ENCODE peak calls at places on chromosome 1, in nine cellular contexts. One of them, this sample, is unnamed.

GRCh38 chr1:24984800-24985552 is 54.9 kb upstream of the RUNX3 start:
- DNase-seq in K562: no peak
- DNase-seq in prostate gland: no peak
- DNase-seq in H1: no peak
- DNase-seq in sigmoid colon: no peak
- DNase-seq in breast epithelium: no peak
- DNase-seq in suprapubic skin: no peak
- DNase-seq in Panc1: no peak
- DNase-seq in upper lobe of left lung: no peak
- DNase-seq in this sample: no peak

GRCh38 chr1:48236716-48237470 is 14.4 kb downstream of the SLC5A9 start:
- DNase-seq in upper lobe of left lung: no peak
- DNase-seq in breast epithelium: no peak
- DNase-seq in K562: peak; percentile 45
- DNase-seq in sigmoid colon: no peak
- DNase-seq in prostate gland: no peak
- DNase-seq in H1: peak; percentile 52
- DNase-seq in suprapubic skin: no peak
- DNase-seq in Panc1: peak; percentile 35
- DNase-seq in this sample: no peak

GRCh38 chr1:198772626-198773025 is 133.8 kb downstream of the PTPRC start:
- DNase-seq in sigmoid colon: no peak
- DNase-seq in breast epithelium: no peak
- DNase-seq in suprapubic skin: no peak
- DNase-seq in Panc1: no peak
- DNase-seq in prostate gland: no peak
- DNase-seq in K562: no peak
- DNase-seq in upper lobe of left lung: no peak
- DNase-seq in H1: no peak
- DNase-seq in this sample: no peak

GRCh38 chr1:200739499-200740290 is 1.0 kb downstream of the CAMSAP2 start:
- DNase-seq in suprapubic skin: peak; percentile 73
- DNase-seq in upper lobe of left lung: peak; percentile 95
- DNase-seq in breast epithelium: peak; percentile 51
- DNase-seq in H1: no peak
- DNase-seq in Panc1: no peak
- DNase-seq in K562: peak; percentile 63
- DNase-seq in sigmoid colon: peak; percentile 74
- DNase-seq in prostate gland: peak; percentile 23
- DNase-seq in this sample: peak; percentile 38

GRCh38 chr1:161885759-161886158 is 119.6 kb downstream of the ATF6 start:
- DNase-seq in upper lobe of left lung: no peak
- DNase-seq in breast epithelium: no peak
- DNase-seq in K562: no peak
- DNase-seq in prostate gland: no peak
- DNase-seq in Panc1: no peak
- DNase-seq in sigmoid colon: no peak
- DNase-seq in H1: no peak
- DNase-seq in suprapubic skin: no peak
- DNase-seq in this sample: no peak

GRCh38 chr1:66267211-66267940 is 266.6 kb upstream of the SGIP1 start:
- DNase-seq in prostate gland: no peak
- DNase-seq in Panc1: no peak
- DNase-seq in suprapubic skin: no peak
- DNase-seq in sigmoid colon: no peak
- DNase-seq in breast epithelium: no peak
- DNase-seq in upper lobe of left lung: no peak
- DNase-seq in K562: no peak
- DNase-seq in H1: no peak
- DNase-seq in this sample: no peak

GRCh38 chr1:75202751-75203150 is 68.6 kb downstream of the LHX8 start:
- DNase-seq in upper lobe of left lung: no peak
- DNase-seq in suprapubic skin: no peak
- DNase-seq in sigmoid colon: no peak
- DNase-seq in prostate gland: no peak
- DNase-seq in H1: no peak
- DNase-seq in breast epithelium: no peak
- DNase-seq in K562: no peak
- DNase-seq in Panc1: no peak
- DNase-seq in this sample: no peak

GRCh38 chr1:173270243-173270642 is 63.1 kb upstream of the TNFSF4 start:
- DNase-seq in upper lobe of left lung: no peak
- DNase-seq in Panc1: no peak
- DNase-seq in H1: no peak
- DNase-seq in K562: no peak
- DNase-seq in breast epithelium: no peak
- DNase-seq in sigmoid colon: no peak
- DNase-seq in suprapubic skin: no peak
- DNase-seq in prostate gland: no peak
- DNase-seq in this sample: no peak

GRCh38 chr1:227885135-227885647 is 62.5 kb downstream of the WNT9A start:
- DNase-seq in prostate gland: no peak
- DNase-seq in upper lobe of left lung: peak; percentile 45
- DNase-seq in sigmoid colon: peak; percentile 70
- DNase-seq in K562: no peak
- DNase-seq in Panc1: no peak
- DNase-seq in breast epithelium: no peak
- DNase-seq in suprapubic skin: peak; percentile 63
- DNase-seq in H1: peak; percentile 46
- DNase-seq in this sample: peak; percentile 24

GRCh38 chr1:184903111-184903692 is 71.1 kb downstream of the NIBAN1 start:
- DNase-seq in K562: no peak
- DNase-seq in breast epithelium: no peak
- DNase-seq in H1: no peak
- DNase-seq in Panc1: no peak
- DNase-seq in upper lobe of left lung: no peak
- DNase-seq in sigmoid colon: no peak
- DNase-seq in suprapubic skin: no peak
- DNase-seq in prostate gland: no peak
- DNase-seq in this sample: no peak

GRCh38 chr1:21534674-21535378 is 25.6 kb downstream of the ALPL start:
- DNase-seq in breast epithelium: no peak
- DNase-seq in H1: no peak
- DNase-seq in upper lobe of left lung: no peak
- DNase-seq in K562: peak; percentile 61
- DNase-seq in Panc1: peak; percentile 28
- DNase-seq in suprapubic skin: no peak
- DNase-seq in sigmoid colon: no peak
- DNase-seq in prostate gland: peak; percentile 79
- DNase-seq in this sample: peak; percentile 48

GRCh38 chr1:24336099-24336498 is 16.9 kb downstream of the GRHL3 start:
- DNase-seq in H1: no peak
- DNase-seq in breast epithelium: no peak
- DNase-seq in K562: no peak
- DNase-seq in prostate gland: no peak
- DNase-seq in sigmoid colon: no peak
- DNase-seq in Panc1: no peak
- DNase-seq in suprapubic skin: no peak
- DNase-seq in upper lobe of left lung: no peak
- DNase-seq in this sample: no peak

GRCh38 chr1:63615809-63616420 is 22.7 kb downstream of the PGM1 start:
- DNase-seq in prostate gland: peak; percentile 72
- DNase-seq in breast epithelium: no peak
- DNase-seq in upper lobe of left lung: no peak
- DNase-seq in suprapubic skin: no peak
- DNase-seq in H1: peak; percentile 78
- DNase-seq in sigmoid colon: peak; percentile 73
- DNase-seq in K562: peak; percentile 69
- DNase-seq in Panc1: peak; percentile 58
- DNase-seq in this sample: peak; percentile 65

GRCh38 chr1:231039161-231040018 is 664 bp downstream of the FAM89A start:
- DNase-seq in K562: peak; percentile 69
- DNase-seq in Panc1: no peak
- DNase-seq in H1: peak; percentile 61
- DNase-seq in prostate gland: peak; percentile 14
- DNase-seq in suprapubic skin: no peak
- DNase-seq in breast epithelium: peak; percentile 54
- DNase-seq in upper lobe of left lung: peak; percentile 90
- DNase-seq in sigmoid colon: peak; percentile 64
- DNase-seq in this sample: no peak

GRCh38 chr1:185376840-185377635 is 60.0 kb upstream of the IVNS1ABP start:
- DNase-seq in sigmoid colon: no peak
- DNase-seq in H1: no peak
- DNase-seq in upper lobe of left lung: no peak
- DNase-seq in suprapubic skin: no peak
- DNase-seq in K562: no peak
- DNase-seq in prostate gland: no peak
- DNase-seq in breast epithelium: no peak
- DNase-seq in Panc1: no peak
- DNase-seq in this sample: no peak

GRCh38 chr1:19437911-19438310 is 47.4 kb downstream of the CAPZB start:
- DNase-seq in Panc1: no peak
- DNase-seq in K562: no peak
- DNase-seq in H1: no peak
- DNase-seq in sigmoid colon: peak; percentile 96
- DNase-seq in breast epithelium: no peak
- DNase-seq in prostate gland: no peak
- DNase-seq in suprapubic skin: peak; percentile 89
- DNase-seq in upper lobe of left lung: no peak
- DNase-seq in this sample: peak; percentile 37

GRCh38 chr1:19435181-19435580 is 50.2 kb downstream of the CAPZB start:
- DNase-seq in suprapubic skin: no peak
- DNase-seq in Panc1: no peak
- DNase-seq in sigmoid colon: peak; percentile 79
- DNase-seq in K562: no peak
- DNase-seq in prostate gland: peak; percentile 60
- DNase-seq in breast epithelium: no peak
- DNase-seq in H1: no peak
- DNase-seq in upper lobe of left lung: no peak
- DNase-seq in this sample: no peak

GRCh38 chr1:19438552-19439196 is 46.7 kb downstream of the CAPZB start:
- DNase-seq in K562: no peak
- DNase-seq in breast epithelium: no peak
- DNase-seq in upper lobe of left lung: peak; percentile 52
- DNase-seq in prostate gland: no peak
- DNase-seq in H1: no peak
- DNase-seq in suprapubic skin: no peak
- DNase-seq in sigmoid colon: peak; percentile 73
- DNase-seq in Panc1: no peak
- DNase-seq in this sample: no peak

GRCh38 chr1:19435851-19436465 is 49.4 kb downstream of the CAPZB start:
- DNase-seq in upper lobe of left lung: no peak
- DNase-seq in breast epithelium: no peak
- DNase-seq in suprapubic skin: no peak
- DNase-seq in prostate gland: no peak
- DNase-seq in H1: no peak
- DNase-seq in Panc1: no peak
- DNase-seq in sigmoid colon: peak; percentile 72
- DNase-seq in K562: no peak
- DNase-seq in this sample: no peak

DNA sequence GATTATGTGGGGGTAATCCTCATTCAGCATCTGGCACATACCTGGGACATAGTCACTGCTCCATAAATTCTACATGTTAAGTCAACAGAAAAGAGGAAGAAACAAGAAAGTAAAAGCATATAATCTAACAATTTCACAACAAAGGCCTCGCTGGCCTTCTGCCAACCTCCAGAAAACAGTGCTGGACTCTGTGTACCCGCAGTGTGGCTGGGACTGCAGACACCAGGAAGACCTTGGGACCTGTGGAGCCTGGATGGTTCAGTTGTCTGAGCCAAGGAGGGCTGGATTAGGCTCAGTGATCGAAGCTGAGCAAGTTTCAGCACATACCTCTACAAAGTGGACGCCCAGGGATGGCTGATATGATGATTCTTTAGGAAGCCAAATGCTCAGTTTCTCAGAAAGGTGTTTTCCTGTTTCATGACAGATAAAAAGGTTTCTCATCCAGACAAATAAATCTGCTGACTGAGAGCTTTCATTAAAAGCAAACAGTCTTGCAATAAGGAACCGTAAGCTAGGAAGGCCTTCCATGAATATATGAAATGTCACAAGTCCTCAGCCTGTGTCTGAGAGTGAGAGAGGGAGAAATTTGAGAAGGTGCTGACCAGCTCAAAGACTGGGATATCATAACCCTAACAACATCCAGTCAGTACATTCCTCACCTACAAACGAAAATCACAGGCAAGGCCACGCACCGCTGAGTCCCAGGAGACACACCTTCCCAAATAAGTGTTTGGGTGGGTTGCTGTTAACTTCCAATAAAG is 48.4 kb downstream of the CAPZB start:
- DNase-seq in H1: no peak
- DNase-seq in breast epithelium: peak; percentile 73
- DNase-seq in prostate gland: peak; percentile 94
- DNase-seq in sigmoid colon: peak; percentile 93
- DNase-seq in Panc1: no peak
- DNase-seq in suprapubic skin: peak; percentile 92
- DNase-seq in K562: no peak
- DNase-seq in upper lobe of left lung: no peak
- DNase-seq in this sample: peak; percentile 83
- H3K27ac ChIP-seq in H1: no peak overlapping the region
- H3K27ac ChIP-seq in breast epithelium: peak overlapping the region; percentile 95
- H3K27ac ChIP-seq in prostate gland: peak overlapping the region; percentile 96
- H3K27ac ChIP-seq in sigmoid colon: peak overlapping the region; percentile 85
- H3K27ac ChIP-seq in Panc1: peak overlapping the region; percentile 99
- H3K27ac ChIP-seq in suprapubic skin: peak overlapping the region; percentile 89
- H3K27ac ChIP-seq in K562: peak overlapping the region; percentile 2
- H3K27ac ChIP-seq in upper lobe of left lung: peak overlapping the region; percentile 79
- H3K27ac ChIP-seq in this sample: peak overlapping the region; percentile 90

GRCh38 chr1:158354255-158354654 is 561 bp downstream of the CD1E start:
- DNase-seq in suprapubic skin: no peak
- DNase-seq in prostate gland: no peak
- DNase-seq in K562: no peak
- DNase-seq in Panc1: no peak
- DNase-seq in upper lobe of left lung: no peak
- DNase-seq in sigmoid colon: no peak
- DNase-seq in breast epithelium: no peak
- DNase-seq in H1: no peak
- DNase-seq in this sample: no peak
- TF ChIP-seq POLR2AphosphoS5 in suprapubic skin: no peak
- TF ChIP-seq POLR2AphosphoS5 in prostate gland: no peak
- TF ChIP-seq POLR2AphosphoS5 in K562: no peak
- TF ChIP-seq POLR2AphosphoS5 in Panc1: no peak
- TF ChIP-seq POLR2AphosphoS5 in upper lobe of left lung: no peak
- TF ChIP-seq POLR2AphosphoS5 in sigmoid colon: no peak
- TF ChIP-seq POLR2AphosphoS5 in breast epithelium: no peak
- TF ChIP-seq POLR2AphosphoS5 in H1: no peak
- TF ChIP-seq POLR2AphosphoS5 in this sample: no peak

GRCh38 chr1:69373520-69373919 is 194.2 kb upstream of the LRRC7 start:
- DNase-seq in K562: no peak
- DNase-seq in prostate gland: no peak
- DNase-seq in breast epithelium: no peak
- DNase-seq in suprapubic skin: no peak
- DNase-seq in upper lobe of left lung: no peak
- DNase-seq in Panc1: no peak
- DNase-seq in sigmoid colon: no peak
- DNase-seq in H1: no peak
- DNase-seq in this sample: no peak
- H3K9me3 ChIP-seq in K562: no peaks in the 10 kb centered on the region
- H3K9me3 ChIP-seq in prostate gland: no peaks in the 10 kb centered on the region
- H3K9me3 ChIP-seq in breast epithelium: no peaks in the 10 kb centered on the region
- H3K9me3 ChIP-seq in suprapubic skin: no peaks in the 10 kb centered on the region
- H3K9me3 ChIP-seq in upper lobe of left lung: no peaks in the 10 kb centered on the region
- H3K9me3 ChIP-seq in Panc1: no peaks in the 10 kb centered on the region
- H3K9me3 ChIP-seq in sigmoid colon: no peaks in the 10 kb centered on the region
- H3K9me3 ChIP-seq in H1: no peaks in the 10 kb centered on the region
- H3K9me3 ChIP-seq in this sample: peaks cover 5% of the 10 kb centered on the region

DNA sequence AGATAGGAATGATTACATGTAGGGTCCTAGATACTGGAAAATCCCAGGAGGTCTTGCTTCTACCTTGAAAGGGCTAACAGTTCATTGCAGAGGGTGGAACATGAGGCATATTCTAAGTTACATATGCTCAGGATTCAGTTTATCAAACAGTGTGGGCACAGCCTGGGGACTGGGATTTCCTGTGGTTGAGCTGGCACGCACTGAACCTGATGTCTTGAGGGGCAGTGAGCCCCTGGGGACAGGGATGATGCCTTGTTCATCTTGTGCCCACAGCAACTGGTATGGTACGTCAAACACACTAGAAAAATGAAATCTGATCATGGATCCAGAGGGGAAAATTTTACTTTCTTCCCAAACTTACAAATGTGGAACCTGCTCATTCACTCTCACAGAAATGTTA is 68.1 kb upstream of the COL24A1 start:
- DNase-seq in breast epithelium: no peak
- DNase-seq in suprapubic skin: no peak
- DNase-seq in prostate gland: no peak
- DNase-seq in upper lobe of left lung: no peak
- DNase-seq in sigmoid colon: no peak
- DNase-seq in Panc1: no peak
- DNase-seq in K562: no peak
- DNase-seq in H1: no peak
- DNase-seq in this sample: no peak
- H3K27ac ChIP-seq in breast epithelium: no peak overlapping the region
- H3K27ac ChIP-seq in suprapubic skin: no peak overlapping the region
- H3K27ac ChIP-seq in prostate gland: no peak overlapping the region
- H3K27ac ChIP-seq in upper lobe of left lung: no peak overlapping the region
- H3K27ac ChIP-seq in sigmoid colon: no peak overlapping the region
- H3K27ac ChIP-seq in Panc1: no peak overlapping the region
- H3K27ac ChIP-seq in K562: no peak overlapping the region
- H3K27ac ChIP-seq in H1: no peak overlapping the region
- H3K27ac ChIP-seq in this sample: no peak overlapping the region